ENCODE peak calls at places on chromosome X, in seven cellular contexts. V is GM12878, Q is H7, C is upper lobe of right lung, G is WERI-Rb-1, K is psoas muscle, I is brain microvascular endothelial cell. T is an unnamed sample.

GRCh38 chrX:67953658-67954057 is 409.8 kb downstream of the AR start:
- DNase-seq in K (no peak), G (no peak), C (no peak), Q (no peak), I (no peak), V (no peak), T (no peak)

GRCh38 chrX:17822351-17822750 is 38.7 kb downstream of the RAI2 start:
- DNase-seq in K (no peak), G (no peak), V (no peak), C (no peak), Q (no peak), I (no peak), T (no peak)

GRCh38 chrX:19137064-19137463 is 14.8 kb upstream of the ADGRG2 start:
- DNase-seq in V (no peak), I (no peak), K (no peak), Q (no peak), C (no peak), G (no peak), T (no peak)

GRCh38 chrX:55196688-55197087 is 23.5 kb upstream of the PAGE5 start:
- DNase-seq in Q (no peak), V (no peak), C (no peak), I (no peak), G (no peak), K (no peak), T (no peak)

GRCh38 chrX:48800574-48801280 is 1.1 kb upstream of the HDAC6 start:
- DNase-seq in Q (no peak), C (no peak), G (peak; percentile 57), K (no peak), V (no peak), I (no peak), T (no peak)

GRCh38 chrX:14529288-14529989 is at the start of gene GLRA2:
- DNase-seq in G (no peak), Q (peak; percentile 25), C (no peak), K (no peak), V (no peak), I (peak; percentile 2), T (no peak)

GRCh38 chrX:30793075-30793766 is 95.8 kb downstream of the TAB3 start:
- DNase-seq in G (no peak), C (no peak), K (no peak), Q (no peak), I (no peak), V (no peak), T (no peak)

GRCh38 chrX:119541188-119541587 is 24.0 kb downstream of the STEEP1 start:
- DNase-seq in G (no peak), K (no peak), Q (no peak), C (no peak), V (no peak), I (peak; percentile 73), T (no peak)

GRCh38 chrX:146604196-146604595 is 205.4 kb upstream of the CXorf51B start:
- DNase-seq in I (no peak), V (no peak), G (no peak), K (no peak), C (no peak), Q (no peak), T (no peak)

GRCh38 chrX:133083899-133084298 is 13.0 kb downstream of the USP26 start:
- DNase-seq in C (no peak), V (no peak), I (no peak), G (no peak), Q (no peak), K (no peak), T (no peak)

GRCh38 chrX:153831435-153832150 is 1.2 kb upstream of the PDZD4 start:
- DNase-seq in K (no peak), C (no peak), G (no peak), I (no peak), Q (peak; percentile 62), V (no peak), T (no peak)

GRCh38 chrX:153828723-153829548 is 1.4 kb downstream of the PDZD4 start:
- DNase-seq in Q (peak; percentile 82), V (no peak), K (peak; percentile 11), G (peak; percentile 47), C (no peak), I (no peak), T (no peak)

GRCh38 chrX:153829799-153830631 is at the start of gene PDZD4:
- DNase-seq in Q (peak; percentile 89), I (no peak), V (no peak), G (no peak), C (no peak), K (no peak), T (no peak)

GRCh38 chrX:153829549-153829798 is 870 bp downstream of the PDZD4 start:
- DNase-seq in G (no peak), Q (peak; percentile 59), C (no peak), I (no peak), V (no peak), K (no peak), T (no peak)

DNA sequence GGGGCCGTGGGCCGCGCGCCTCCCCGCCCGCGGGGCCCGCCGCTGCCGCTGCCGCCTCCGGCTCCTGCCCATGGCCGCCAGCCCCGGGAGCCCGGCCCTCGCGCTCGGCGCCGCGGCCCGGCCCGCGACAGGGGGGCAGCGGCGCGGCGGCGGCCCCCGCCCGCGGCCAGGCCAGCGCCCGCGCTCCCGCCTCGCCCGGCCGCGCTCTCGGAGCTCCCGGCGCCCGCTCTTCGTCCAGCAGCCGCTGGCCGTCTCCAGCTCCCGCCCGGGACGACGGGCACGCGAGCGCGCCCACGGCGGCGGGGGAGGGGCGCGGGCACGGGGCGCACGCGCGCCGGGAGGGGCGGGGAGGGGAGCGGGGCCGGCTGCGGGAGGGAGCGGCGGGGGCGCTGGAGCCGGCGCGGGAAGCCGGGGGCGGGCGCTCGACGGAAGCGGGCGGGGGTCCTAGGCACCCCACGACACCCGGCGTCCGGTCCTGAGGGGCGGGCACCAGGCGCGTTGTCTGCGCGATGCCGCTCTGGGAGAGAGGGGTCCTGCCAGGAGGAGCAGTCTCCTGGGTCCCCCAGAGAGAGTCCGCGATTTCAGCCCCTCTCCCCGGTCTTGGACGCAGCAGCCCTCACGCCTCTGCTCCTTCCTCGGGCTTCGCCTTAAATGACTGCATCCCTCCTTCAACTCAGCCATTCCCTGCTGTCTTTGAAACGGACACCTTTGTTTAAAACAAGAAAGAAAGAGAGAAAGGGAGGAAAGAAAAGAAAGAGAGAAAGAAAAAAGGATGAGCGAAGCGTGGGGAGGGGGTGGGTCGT is 489 bp upstream of the PDZD4 start:
- DNase-seq in G (no peak), K (no peak), Q (peak; percentile 70), C (no peak), V (no peak), I (no peak), T (no peak)
- H3K4me3 ChIP-seq in G (peak overlapping the region; percentile 29), K (peak overlapping the region; percentile 58), Q (peak overlapping the region; percentile 72), C (no peak overlapping the region), V (no peak overlapping the region), I (no peak overlapping the region), T (peak overlapping the region; percentile 43)

DNA sequence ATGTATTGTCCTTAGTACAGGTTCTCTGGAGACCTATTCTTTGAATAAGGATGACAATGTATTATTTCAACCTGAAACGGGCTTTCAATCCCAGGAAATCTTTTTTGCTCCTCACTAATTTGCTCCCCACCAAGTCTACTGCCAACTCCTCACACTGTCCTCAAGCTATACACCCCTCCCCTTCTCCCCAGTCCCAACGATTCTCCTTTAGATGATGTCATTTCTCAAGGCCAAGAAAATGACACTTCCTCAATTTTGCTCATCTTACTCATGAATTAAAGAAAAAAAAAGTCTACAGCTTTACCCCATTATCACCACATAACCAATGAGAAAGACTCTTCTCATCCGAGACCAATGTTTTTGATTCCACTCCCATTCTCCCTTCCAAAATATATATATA is 20.6 kb downstream of the AP1S2 start:
- DNase-seq in I (no peak), K (no peak), G (no peak), C (no peak), V (no peak), Q (no peak), T (no peak)
- H3K36me3 ChIP-seq in I (no peaks in the 10 kb centered on the region), K (peaks cover 6% of the 10 kb centered on the region), G (no peaks in the 10 kb centered on the region), C (no peaks in the 10 kb centered on the region), V (no peaks in the 10 kb centered on the region), Q (peaks cover 4% of the 10 kb centered on the region), T (no peaks in the 10 kb centered on the region)

GRCh38 chrX:107206697-107207065 is 270 bp downstream of the DNAAF6 start:
- DNase-seq in V (no peak), G (no peak), Q (no peak), C (no peak), I (no peak), K (no peak), T (no peak)
- H3K4me3 ChIP-seq in V (no peak overlapping the region), G (no peak overlapping the region), Q (no peak overlapping the region), C (no peak overlapping the region), I (no peak overlapping the region), K (peak overlapping the region; percentile 59), T (no peak overlapping the region)

GRCh38 chrX:154360155-154360713 is 14.2 kb downstream of the FLNA start:
- DNase-seq in Q (no peak), G (no peak), V (no peak), C (no peak), I (no peak), K (no peak), T (no peak)
- H3K36me3 ChIP-seq in Q (peaks cover 47% of the 10 kb centered on the region), G (peaks cover 97% of the 10 kb centered on the region), V (peaks cover 51% of the 10 kb centered on the region), C (peaks cover 84% of the 10 kb centered on the region), I (peaks cover 82% of the 10 kb centered on the region), K (peaks cover 59% of the 10 kb centered on the region), T (peaks cover 98% of the 10 kb centered on the region)

DNA sequence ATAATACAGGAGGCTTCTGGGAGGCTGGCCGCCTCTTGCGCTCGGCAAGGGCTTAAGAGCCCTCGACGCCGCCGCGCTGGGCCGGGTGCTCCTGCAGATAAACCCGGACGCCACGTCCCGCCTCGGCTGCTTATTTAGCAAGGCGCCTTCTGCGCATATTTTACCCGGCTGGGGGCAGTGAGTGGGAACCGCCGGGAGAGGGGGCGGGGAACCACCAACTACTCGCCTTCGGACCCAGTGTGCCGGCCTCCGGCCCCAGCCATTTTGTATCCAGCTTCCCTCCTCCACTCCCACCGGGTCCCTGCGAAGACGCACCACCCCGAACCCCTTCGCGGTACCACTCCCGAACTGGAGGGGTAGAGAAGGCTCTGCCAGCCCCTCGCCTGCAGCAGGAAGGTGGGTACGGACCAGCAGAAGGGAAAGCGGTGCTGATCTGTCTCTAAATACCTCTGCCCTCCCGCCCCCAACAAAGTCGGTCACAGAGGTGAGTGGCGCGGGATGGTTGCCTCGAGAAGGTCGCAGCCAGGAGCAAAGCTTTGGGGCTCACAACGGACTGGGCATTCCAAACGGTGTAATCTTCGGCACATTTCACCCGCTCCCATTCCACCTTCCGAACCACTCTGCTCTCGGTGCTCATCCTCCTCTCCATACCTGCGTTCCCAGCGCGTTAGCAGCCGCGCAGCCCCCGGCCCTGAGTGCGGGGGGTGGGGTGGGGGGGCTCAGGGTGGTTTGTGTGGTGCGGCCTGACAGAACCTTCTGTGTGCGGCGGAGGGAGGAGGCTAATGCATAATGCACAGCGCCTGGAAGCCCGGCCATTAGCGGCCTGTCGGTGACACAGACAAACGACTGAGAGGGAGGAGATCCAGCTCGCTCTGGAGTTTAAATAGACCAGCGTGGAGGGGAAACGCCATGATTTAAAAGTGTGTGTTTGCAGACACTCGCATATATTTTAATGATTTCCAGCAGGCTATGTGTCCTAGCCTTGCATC is 4.9 kb upstream of the BCOR start:
- DNase-seq in G (peak; percentile 68), V (no peak), I (no peak), C (peak; percentile 64), Q (peak; percentile 79), K (no peak), T (no peak)
- H3K4me3 ChIP-seq in G (peak overlapping the region; percentile 66), V (no peak overlapping the region), I (no peak overlapping the region), C (no peak overlapping the region), Q (peak overlapping the region; percentile 44), K (no peak overlapping the region), T (no peak overlapping the region)

GRCh38 chrX:23990455-23990854 is 36.5 kb downstream of the KLHL15 start:
- DNase-seq in I (no peak), C (no peak), G (no peak), Q (no peak), K (no peak), V (no peak), T (no peak)
- H3K36me3 ChIP-seq in I (peaks cover 4% of the 10 kb centered on the region), C (peaks cover 22% of the 10 kb centered on the region), G (peaks cover 23% of the 10 kb centered on the region), Q (peaks cover 10% of the 10 kb centered on the region), K (peaks cover 29% of the 10 kb centered on the region), V (no peaks in the 10 kb centered on the region), T (peaks cover 26% of the 10 kb centered on the region)